ENCODE peak calls at places on chromosomes 5 and 9, in nine cellular contexts. L, D, Z, M, E, U, Y, Q and X are unnamed samples.

GRCh38 chr5:151903243-151903653 is 21.4 kb downstream of the GLRA1 start:
- DNase-seq in M (no peak), U (no peak), D (no peak), Q (peak; percentile 44), Y (no peak), Z (no peak), E (no peak), L (no peak), X (no peak)

GRCh38 chr9:130824079-130824478 is 11.0 kb upstream of the ABL1 start:
- DNase-seq in U (no peak), Q (no peak), L (no peak), D (no peak), Y (no peak), M (no peak), Z (no peak), E (no peak), X (no peak)

GRCh38 chr5:147878066-147878748 is at the start of gene SCGB3A2:
- DNase-seq in E (no peak), D (no peak), L (no peak), Y (no peak), Q (peak; percentile 5), U (no peak), Z (no peak), M (no peak), X (no peak)

GRCh38 chr5:82670692-82671091 is 392.5 kb upstream of the RPS23 start:
- DNase-seq in M (no peak), E (no peak), Q (no peak), L (no peak), Y (no peak), D (no peak), Z (no peak), U (no peak), X (no peak)

GRCh38 chr5:173954671-173955605 is 34.0 kb upstream of the C5orf47 start:
- DNase-seq in E (no peak), D (peak; percentile 21), L (no peak), Q (no peak), Z (no peak), U (no peak), M (no peak), Y (peak; percentile 56), X (no peak)

GRCh38 chr5:170112876-170113516 is 7.3 kb downstream of the FOXI1 start:
- DNase-seq in L (no peak), Q (no peak), E (no peak), U (no peak), Y (no peak), Z (no peak), D (no peak), M (no peak), X (no peak)

GRCh38 chr9:4517274-4517673 is 27.0 kb downstream of the SLC1A1 start:
- DNase-seq in L (no peak), M (no peak), Q (no peak), E (no peak), U (no peak), Z (no peak), Y (no peak), D (no peak), X (no peak)

GRCh38 chr9:5552301-5552700 is 42.0 kb downstream of the PDCD1LG2 start:
- DNase-seq in D (no peak), M (no peak), Y (no peak), Q (no peak), E (no peak), U (no peak), L (no peak), Z (no peak), X (no peak)

GRCh38 chr5:103461223-103461622 is 101.4 kb downstream of the NUDT12 start:
- DNase-seq in L (no peak), E (no peak), Z (no peak), Y (peak; percentile 48), D (no peak), Q (no peak), U (no peak), M (no peak), X (no peak)

GRCh38 chr9:106287108-106287631 is 575.8 kb upstream of the ZNF462 start:
- DNase-seq in L (no peak), M (no peak), Z (no peak), E (no peak), Q (no peak), D (no peak), Y (no peak), U (no peak), X (no peak)

GRCh38 chr5:132674671-132675506 is 1.1 kb downstream of the IL4 start:
- DNase-seq in Q (no peak), Z (no peak), M (no peak), L (no peak), Y (peak; percentile 96), E (no peak), U (peak; percentile 52), D (no peak), X (no peak)

GRCh38 chr9:16787724-16788123 is 82.7 kb downstream of the BNC2 start:
- DNase-seq in L (no peak), Q (no peak), D (no peak), E (no peak), Z (no peak), M (no peak), Y (peak; percentile 33), U (no peak), X (no peak)